ENCODE peak calls at places on chromosome 2, in five cellular contexts. P is ascending aorta, B is right lobe of liver, T is suprapubic skin, K is A549. J is an unnamed sample.

GRCh38 chr2:181785677-181786344 is 105.5 kb upstream of the NEUROD1 start:
- DNase-seq in K (no peak), P (no peak), T (no peak), B (no peak), J (no peak)

GRCh38 chr2:112718862-112719370 is 1.9 kb upstream of the NT5DC4 start:
- DNase-seq in T (no peak), K (no peak), B (no peak), P (no peak), J (no peak)

GRCh38 chr2:85250045-85250444 is 77.7 kb downstream of the TGOLN2 start:
- DNase-seq in T (no peak), B (no peak), K (no peak), P (no peak), J (no peak)

GRCh38 chr2:25041307-25041927 is 459 bp upstream of the EFR3B start:
- DNase-seq in K (peak; percentile 92), P (no peak), B (peak; percentile 70), T (peak; percentile 82), J (peak; percentile 37)

GRCh38 chr2:169365093-169365483 is 2.8 kb upstream of the LRP2 start:
- DNase-seq in T (no peak), P (no peak), B (no peak), K (no peak), J (no peak)

GRCh38 chr2:136448435-136448834 is 316.9 kb upstream of the THSD7B start:
- DNase-seq in B (no peak), T (no peak), K (no peak), P (no peak), J (no peak)

GRCh38 chr2:233409286-233409991 is 55.1 kb downstream of the DGKD start:
- DNase-seq in B (no peak), T (no peak), P (no peak), K (no peak), J (no peak)

GRCh38 chr2:160909781-160910242 is 250.4 kb upstream of the TANK start:
- DNase-seq in K (no peak), T (no peak), P (no peak), B (no peak), J (no peak)

GRCh38 chr2:73080321-73081131 is 9.0 kb upstream of the SFXN5 start:
- DNase-seq in T (no peak), K (no peak), B (no peak), P (no peak), J (no peak)

GRCh38 chr2:229071292-229071976 is 199.7 kb downstream of the PID1 start:
- DNase-seq in B (no peak), P (no peak), K (no peak), T (no peak), J (no peak)

GRCh38 chr2:199464614-199465352 is 7.0 kb upstream of the SATB2 start:
- DNase-seq in K (no peak), T (no peak), B (no peak), P (no peak), J (no peak)
- H3K4me3 ChIP-seq in K (no peak overlapping the region), T (peak overlapping the region; percentile 54), B (no peak overlapping the region), P (peak overlapping the region; percentile 64), J (peak overlapping the region; percentile 86)

DNA sequence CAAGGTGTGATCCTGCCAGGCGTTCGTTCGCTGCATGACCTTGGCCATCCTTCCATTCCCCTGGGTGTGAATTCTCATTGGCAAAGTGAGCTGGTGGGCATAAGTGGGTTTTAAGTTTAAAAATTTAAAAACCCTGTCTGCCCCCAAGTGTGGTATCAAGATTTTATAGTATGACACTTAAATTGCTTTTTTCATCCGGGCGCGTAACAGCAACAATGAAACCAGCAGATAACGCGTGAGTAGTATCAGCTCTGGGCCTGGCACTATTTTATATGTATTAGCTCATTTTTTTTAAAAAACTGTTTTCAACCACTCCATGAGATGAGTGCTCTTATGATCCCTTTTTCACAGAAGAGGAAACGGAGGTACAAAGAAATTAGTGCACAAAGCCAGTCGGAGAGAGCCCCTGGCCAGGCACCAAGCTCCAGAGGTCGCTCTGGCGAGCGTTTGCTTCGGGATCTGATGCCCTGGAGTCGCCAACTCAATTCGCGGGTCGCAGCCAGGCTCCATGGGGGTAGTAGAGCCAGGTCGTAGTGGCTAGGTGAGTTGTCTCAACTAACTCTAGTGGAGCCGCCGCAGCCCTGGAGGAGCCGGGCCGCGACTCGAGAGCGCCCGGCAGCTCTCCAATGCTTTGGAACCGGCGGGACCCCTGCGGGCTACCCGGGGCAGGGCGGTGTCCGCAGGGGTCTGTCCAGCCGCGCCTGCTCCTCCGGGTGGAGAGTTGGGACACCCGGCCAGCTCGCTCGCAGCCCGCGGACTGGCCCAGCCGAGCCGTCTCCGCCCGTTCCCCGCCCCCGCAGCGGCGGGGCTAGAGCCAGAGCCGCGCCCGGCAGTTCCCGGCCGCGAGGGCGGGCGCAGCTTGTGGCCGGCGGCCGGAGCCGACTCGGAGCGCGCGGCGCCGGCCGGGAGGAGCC is at the start of gene IL1R1:
- DNase-seq in K (peak; percentile 67), P (no peak), B (peak; percentile 92), T (peak; percentile 88), J (peak; percentile 75)
- TF ChIP-seq CTCF in K (no peak), P (no peak), B (peak; percentile 8), T (no peak), J (no peak)

GRCh38 chr2:200404615-200405014 is 98.1 kb downstream of the SPATS2L start:
- DNase-seq in B (no peak), T (no peak), P (no peak), K (no peak), J (no peak)

GRCh38 chr2:200406379-200406778 is 99.9 kb downstream of the SPATS2L start:
- DNase-seq in K (no peak), T (no peak), B (no peak), P (no peak), J (no peak)

GRCh38 chr2:200399636-200400035 is 93.1 kb downstream of the SPATS2L start:
- DNase-seq in T (no peak), K (no peak), B (no peak), P (no peak), J (no peak)

GRCh38 chr2:200405599-200406298 is 99.3 kb downstream of the SPATS2L start:
- DNase-seq in T (no peak), B (no peak), P (no peak), K (peak; percentile 79), J (no peak)

DNA sequence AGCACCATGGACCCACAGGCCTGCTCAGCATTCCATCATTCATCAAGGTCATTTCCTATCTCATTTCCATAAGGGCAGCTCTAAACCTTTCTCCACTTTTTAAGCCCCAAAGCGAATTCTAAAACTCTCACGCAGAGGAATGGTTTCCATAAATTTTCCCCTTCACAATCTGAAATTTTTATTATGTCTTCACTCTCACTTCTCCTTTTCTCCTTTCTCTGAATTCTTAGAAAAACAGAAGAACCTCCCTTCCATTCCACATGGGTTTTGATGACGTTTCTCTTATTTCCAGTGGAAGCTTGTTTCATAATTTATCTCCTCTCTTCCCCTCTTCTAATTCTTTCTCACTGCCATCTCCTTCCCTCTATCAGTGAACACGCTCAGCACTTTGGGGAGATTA is 97.3 kb downstream of the SPATS2L start:
- DNase-seq in K (no peak), B (no peak), T (no peak), P (no peak), J (no peak)
- H3K4me1 ChIP-seq in K (peaks cover 45% of the 10 kb centered on the region), B (no peaks in the 10 kb centered on the region), T (peaks cover 20% of the 10 kb centered on the region), P (peaks cover 22% of the 10 kb centered on the region), J (peaks cover 36% of the 10 kb centered on the region)

GRCh38 chr2:36798724-36799123 is 102.2 kb downstream of the VIT start:
- DNase-seq in B (no peak), K (no peak), P (no peak), T (no peak), J (no peak)
- H3K4me3 ChIP-seq in B (no peak overlapping the region), K (no peak overlapping the region), P (no peak overlapping the region), T (no peak overlapping the region), J (no peak overlapping the region)

DNA sequence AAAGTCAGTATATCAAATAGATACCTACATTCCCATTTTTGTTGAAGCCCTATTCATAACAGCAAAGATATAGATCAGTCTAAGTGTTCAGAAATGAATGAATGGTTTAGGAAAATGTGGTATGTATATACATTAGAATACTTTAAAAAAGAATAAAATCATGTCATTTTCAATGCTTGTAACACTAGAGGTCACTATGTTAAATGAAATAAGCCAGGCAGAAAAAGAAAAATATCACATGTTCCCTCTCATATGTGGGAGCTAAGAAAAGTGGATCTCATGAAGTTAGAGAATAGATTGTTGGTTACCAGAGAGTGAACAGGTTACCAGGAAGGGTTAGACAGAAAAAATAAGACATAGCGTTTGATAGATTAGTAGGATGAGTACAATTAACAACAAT is 1111.0 kb upstream of the SLC39A10 start:
- DNase-seq in K (no peak), T (no peak), B (no peak), P (no peak), J (no peak)
- TF ChIP-seq CTCF in K (peak; percentile 31), T (no peak), B (peak; percentile 19), P (no peak), J (no peak)

GRCh38 chr2:134257965-134258683 is 4.3 kb downstream of the MGAT5 start:
- DNase-seq in K (no peak), B (no peak), P (no peak), T (no peak), J (no peak)
- H3K4me1 ChIP-seq in K (no peaks in the 10 kb centered on the region), B (no peaks in the 10 kb centered on the region), P (peaks cover 31% of the 10 kb centered on the region), T (peaks cover 40% of the 10 kb centered on the region), J (peaks cover 21% of the 10 kb centered on the region)

DNA sequence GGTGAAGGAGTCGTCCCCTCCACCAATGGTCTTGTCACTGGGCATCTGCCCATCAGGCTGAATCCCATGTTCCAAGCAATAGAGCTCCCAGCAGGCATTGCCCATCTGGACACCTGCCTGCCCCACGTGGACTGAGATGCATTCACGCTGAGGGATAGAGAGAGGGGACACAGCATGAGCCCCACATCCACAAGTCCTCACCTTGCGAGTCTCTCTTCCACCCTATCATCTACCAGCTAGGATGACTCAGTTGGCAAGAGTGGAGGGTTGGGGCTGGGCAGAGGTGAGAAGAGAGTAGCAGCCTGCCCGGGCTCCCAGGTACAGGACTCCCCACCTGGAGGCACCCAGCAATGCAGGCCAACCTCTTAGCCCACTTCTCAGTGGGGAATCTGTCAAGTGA is 959 bp upstream of the TUBA4B start:
- DNase-seq in T (no peak), K (no peak), P (no peak), B (no peak), J (peak; percentile 33)
- H3K4me3 ChIP-seq in T (peak overlapping the region; percentile 66), K (peak overlapping the region; percentile 71), P (peak overlapping the region; percentile 73), B (no peak overlapping the region), J (peak overlapping the region; percentile 68)

GRCh38 chr2:102442967-102443828 is 20.2 kb downstream of the IL18RAP start:
- DNase-seq in P (no peak), T (no peak), B (no peak), K (peak; percentile 13), J (no peak)
- TF ChIP-seq CTCF in P (peak; percentile 20), T (peak; percentile 62), B (peak; percentile 73), K (peak; percentile 80), J (no peak)

GRCh38 chr2:9623151-9623550 is 7.6 kb downstream of the YWHAQ start:
- DNase-seq in B (no peak), P (no peak), T (no peak), K (no peak), J (no peak)
- H3K4me1 ChIP-seq in B (no peaks in the 10 kb centered on the region), P (peaks cover 25% of the 10 kb centered on the region), T (peaks cover 72% of the 10 kb centered on the region), K (peaks cover 69% of the 10 kb centered on the region), J (peaks cover 88% of the 10 kb centered on the region)

J was measured in gastrocnemius medialis.